ENCODE peak calls at places on chromosomes 11 and 22, in nine cellular contexts. One of them, this sample, is unnamed.

GRCh38 chr11:67111261-67111660 is 7.8 kb upstream of the KDM2A start:
- DNase-seq in Peyer's patch: no peak
- DNase-seq in mesendoderm: no peak
- DNase-seq in cardiac muscle cell: peak
- DNase-seq in CD4-positive, alpha-beta memory T cell: no peak
- DNase-seq in MM.1S: no peak
- DNase-seq in left ventricle myocardium inferior: no peak
- DNase-seq in adrenal gland: no peak
- DNase-seq in tibial artery: no peak
- DNase-seq in this sample: no peak

GRCh38 chr11:92495107-92495793 is 270.6 kb downstream of the FAT3 start:
- DNase-seq in left ventricle myocardium inferior: no peak
- DNase-seq in adrenal gland: no peak
- DNase-seq in MM.1S: no peak
- DNase-seq in mesendoderm: no peak
- DNase-seq in Peyer's patch: no peak
- DNase-seq in tibial artery: no peak
- DNase-seq in cardiac muscle cell: no peak
- DNase-seq in CD4-positive, alpha-beta memory T cell: no peak
- DNase-seq in this sample: no peak

GRCh38 chr11:27084407-27084985 is 43.9 kb downstream of the BBOX1 start:
- DNase-seq in adrenal gland: no peak
- DNase-seq in CD4-positive, alpha-beta memory T cell: no peak
- DNase-seq in tibial artery: no peak
- DNase-seq in left ventricle myocardium inferior: no peak
- DNase-seq in mesendoderm: no peak
- DNase-seq in Peyer's patch: no peak
- DNase-seq in MM.1S: no peak
- DNase-seq in cardiac muscle cell: no peak
- DNase-seq in this sample: no peak

GRCh38 chr11:47508595-47509555 is 44.1 kb downstream of the CELF1 start:
- DNase-seq in adrenal gland: no peak
- DNase-seq in mesendoderm: peak
- DNase-seq in MM.1S: no peak
- DNase-seq in left ventricle myocardium inferior: no peak
- DNase-seq in cardiac muscle cell: no peak
- DNase-seq in Peyer's patch: no peak
- DNase-seq in tibial artery: no peak
- DNase-seq in CD4-positive, alpha-beta memory T cell: peak
- DNase-seq in this sample: no peak

GRCh38 chr11:72037554-72038311 is 39.0 kb downstream of the IL18BP start:
- DNase-seq in adrenal gland: no peak
- DNase-seq in CD4-positive, alpha-beta memory T cell: no peak
- DNase-seq in Peyer's patch: no peak
- DNase-seq in MM.1S: no peak
- DNase-seq in left ventricle myocardium inferior: peak
- DNase-seq in tibial artery: no peak
- DNase-seq in mesendoderm: no peak
- DNase-seq in cardiac muscle cell: no peak
- DNase-seq in this sample: peak

GRCh38 chr11:124725719-124726105 is 14.0 kb upstream of the NRGN start:
- DNase-seq in adrenal gland: no peak
- DNase-seq in left ventricle myocardium inferior: no peak
- DNase-seq in Peyer's patch: no peak
- DNase-seq in tibial artery: no peak
- DNase-seq in CD4-positive, alpha-beta memory T cell: no peak
- DNase-seq in mesendoderm: no peak
- DNase-seq in cardiac muscle cell: peak
- DNase-seq in MM.1S: no peak
- DNase-seq in this sample: no peak

GRCh38 chr11:11279956-11280689 is 72.9 kb downstream of the CSNK2A3 start:
- DNase-seq in mesendoderm: peak
- DNase-seq in Peyer's patch: no peak
- DNase-seq in MM.1S: peak
- DNase-seq in left ventricle myocardium inferior: no peak
- DNase-seq in cardiac muscle cell: no peak
- DNase-seq in tibial artery: no peak
- DNase-seq in CD4-positive, alpha-beta memory T cell: no peak
- DNase-seq in adrenal gland: no peak
- DNase-seq in this sample: no peak

GRCh38 chr11:119852741-119853140 is 123.7 kb upstream of the NECTIN1 start:
- DNase-seq in CD4-positive, alpha-beta memory T cell: no peak
- DNase-seq in Peyer's patch: no peak
- DNase-seq in tibial artery: no peak
- DNase-seq in cardiac muscle cell: no peak
- DNase-seq in MM.1S: no peak
- DNase-seq in left ventricle myocardium inferior: no peak
- DNase-seq in adrenal gland: no peak
- DNase-seq in mesendoderm: no peak
- DNase-seq in this sample: no peak

GRCh38 chr11:45885274-45885920 is at the start of gene MAPK8IP1:
- DNase-seq in cardiac muscle cell: peak
- DNase-seq in tibial artery: no peak
- DNase-seq in MM.1S: peak
- DNase-seq in adrenal gland: peak
- DNase-seq in Peyer's patch: peak
- DNase-seq in mesendoderm: peak
- DNase-seq in left ventricle myocardium inferior: peak
- DNase-seq in CD4-positive, alpha-beta memory T cell: peak
- DNase-seq in this sample: peak

GRCh38 chr11:206516-207212 is 535 bp downstream of the BET1L start:
- DNase-seq in Peyer's patch: peak
- DNase-seq in CD4-positive, alpha-beta memory T cell: peak
- DNase-seq in tibial artery: no peak
- DNase-seq in left ventricle myocardium inferior: no peak
- DNase-seq in mesendoderm: peak
- DNase-seq in cardiac muscle cell: no peak
- DNase-seq in MM.1S: no peak
- DNase-seq in adrenal gland: peak
- DNase-seq in this sample: no peak

GRCh38 chr11:61345170-61345610 is 12.2 kb downstream of the TKFC start:
- DNase-seq in tibial artery: no peak
- DNase-seq in adrenal gland: peak
- DNase-seq in mesendoderm: peak
- DNase-seq in left ventricle myocardium inferior: no peak
- DNase-seq in cardiac muscle cell: no peak
- DNase-seq in Peyer's patch: no peak
- DNase-seq in MM.1S: no peak
- DNase-seq in CD4-positive, alpha-beta memory T cell: no peak
- DNase-seq in this sample: no peak

GRCh38 chr11:32138902-32139301 is 48.0 kb downstream of the RCN1 start:
- DNase-seq in CD4-positive, alpha-beta memory T cell: no peak
- DNase-seq in Peyer's patch: no peak
- DNase-seq in mesendoderm: no peak
- DNase-seq in cardiac muscle cell: no peak
- DNase-seq in adrenal gland: no peak
- DNase-seq in MM.1S: no peak
- DNase-seq in left ventricle myocardium inferior: no peak
- DNase-seq in tibial artery: no peak
- DNase-seq in this sample: no peak

GRCh38 chr22:38921126-38921525 is 36.3 kb upstream of the APOBEC3A start:
- DNase-seq in adrenal gland: no peak
- DNase-seq in left ventricle myocardium inferior: peak
- DNase-seq in CD4-positive, alpha-beta memory T cell: no peak
- DNase-seq in cardiac muscle cell: no peak
- DNase-seq in tibial artery: no peak
- DNase-seq in Peyer's patch: no peak
- DNase-seq in MM.1S: no peak
- DNase-seq in mesendoderm: no peak
- DNase-seq in this sample: no peak

GRCh38 chr11:995752-996420 is 40.6 kb downstream of the MUC6 start:
- DNase-seq in cardiac muscle cell: peak
- DNase-seq in tibial artery: no peak
- DNase-seq in CD4-positive, alpha-beta memory T cell: no peak
- DNase-seq in left ventricle myocardium inferior: no peak
- DNase-seq in adrenal gland: no peak
- DNase-seq in mesendoderm: no peak
- DNase-seq in Peyer's patch: no peak
- DNase-seq in MM.1S: no peak
- DNase-seq in this sample: no peak

GRCh38 chr11:45162916-45163879 is 16.8 kb downstream of the PRDM11 start:
- DNase-seq in cardiac muscle cell: no peak
- DNase-seq in left ventricle myocardium inferior: no peak
- DNase-seq in MM.1S: no peak
- DNase-seq in CD4-positive, alpha-beta memory T cell: no peak
- DNase-seq in tibial artery: no peak
- DNase-seq in Peyer's patch: no peak
- DNase-seq in adrenal gland: no peak
- DNase-seq in mesendoderm: no peak
- DNase-seq in this sample: no peak

GRCh38 chr11:78171951-78172350 is 16.5 kb downstream of the KCTD21 start:
- DNase-seq in MM.1S: no peak
- DNase-seq in cardiac muscle cell: no peak
- DNase-seq in tibial artery: no peak
- DNase-seq in CD4-positive, alpha-beta memory T cell: no peak
- DNase-seq in Peyer's patch: no peak
- DNase-seq in mesendoderm: no peak
- DNase-seq in adrenal gland: no peak
- DNase-seq in left ventricle myocardium inferior: no peak
- DNase-seq in this sample: no peak

GRCh38 chr11:78170874-78171549 is 17.4 kb downstream of the KCTD21 start:
- DNase-seq in tibial artery: no peak
- DNase-seq in mesendoderm: no peak
- DNase-seq in cardiac muscle cell: no peak
- DNase-seq in CD4-positive, alpha-beta memory T cell: no peak
- DNase-seq in Peyer's patch: no peak
- DNase-seq in left ventricle myocardium inferior: no peak
- DNase-seq in adrenal gland: no peak
- DNase-seq in MM.1S: no peak
- DNase-seq in this sample: no peak

GRCh38 chr11:78166832-78167469 is 21.5 kb downstream of the KCTD21 start:
- DNase-seq in Peyer's patch: no peak
- DNase-seq in cardiac muscle cell: peak
- DNase-seq in CD4-positive, alpha-beta memory T cell: no peak
- DNase-seq in left ventricle myocardium inferior: no peak
- DNase-seq in adrenal gland: no peak
- DNase-seq in MM.1S: no peak
- DNase-seq in mesendoderm: no peak
- DNase-seq in tibial artery: no peak
- DNase-seq in this sample: no peak

GRCh38 chr11:78170413-78170812 is 18.0 kb downstream of the KCTD21 start:
- DNase-seq in mesendoderm: no peak
- DNase-seq in Peyer's patch: no peak
- DNase-seq in cardiac muscle cell: no peak
- DNase-seq in CD4-positive, alpha-beta memory T cell: no peak
- DNase-seq in left ventricle myocardium inferior: no peak
- DNase-seq in adrenal gland: no peak
- DNase-seq in tibial artery: no peak
- DNase-seq in MM.1S: no peak
- DNase-seq in this sample: no peak

GRCh38 chr11:78168539-78169477 is 19.6 kb downstream of the KCTD21 start:
- DNase-seq in adrenal gland: peak
- DNase-seq in mesendoderm: peak
- DNase-seq in left ventricle myocardium inferior: peak
- DNase-seq in tibial artery: peak
- DNase-seq in Peyer's patch: no peak
- DNase-seq in CD4-positive, alpha-beta memory T cell: no peak
- DNase-seq in MM.1S: no peak
- DNase-seq in cardiac muscle cell: peak
- DNase-seq in this sample: no peak
- H3K27ac ChIP-seq in adrenal gland: peak
- H3K27ac ChIP-seq in mesendoderm: no peak
- H3K27ac ChIP-seq in left ventricle myocardium inferior: peak
- H3K27ac ChIP-seq in tibial artery: peak
- H3K27ac ChIP-seq in Peyer's patch: peak
- H3K27ac ChIP-seq in CD4-positive, alpha-beta memory T cell: no peak
- H3K27ac ChIP-seq in MM.1S: no peak
- H3K27ac ChIP-seq in cardiac muscle cell: peak
- H3K27ac ChIP-seq in this sample: no peak

GRCh38 chr22:50473088-50473487 is 1.7 kb downstream of the SBF1 start:
- DNase-seq in Peyer's patch: peak
- DNase-seq in MM.1S: peak
- DNase-seq in tibial artery: no peak
- DNase-seq in CD4-positive, alpha-beta memory T cell: peak
- DNase-seq in adrenal gland: no peak
- DNase-seq in cardiac muscle cell: no peak
- DNase-seq in mesendoderm: peak
- DNase-seq in left ventricle myocardium inferior: no peak
- DNase-seq in this sample: peak
- H3K4me3 ChIP-seq in Peyer's patch: no peak
- H3K4me3 ChIP-seq in MM.1S: peak
- H3K4me3 ChIP-seq in tibial artery: peak
- H3K4me3 ChIP-seq in CD4-positive, alpha-beta memory T cell: peak
- H3K4me3 ChIP-seq in adrenal gland: no peak
- H3K4me3 ChIP-seq in cardiac muscle cell: no peak
- H3K4me3 ChIP-seq in mesendoderm: no peak
- H3K4me3 ChIP-seq in left ventricle myocardium inferior: peak
- H3K4me3 ChIP-seq in this sample: peak

GRCh38 chr11:134120143-134120850 is 51.4 kb downstream of the JAM3 start:
- DNase-seq in CD4-positive, alpha-beta memory T cell: no peak
- DNase-seq in tibial artery: peak
- DNase-seq in MM.1S: no peak
- DNase-seq in adrenal gland: peak
- DNase-seq in left ventricle myocardium inferior: peak
- DNase-seq in Peyer's patch: no peak
- DNase-seq in cardiac muscle cell: peak
- DNase-seq in mesendoderm: no peak
- DNase-seq in this sample: no peak
- H3K27ac ChIP-seq in CD4-positive, alpha-beta memory T cell: no peak
- H3K27ac ChIP-seq in tibial artery: peak
- H3K27ac ChIP-seq in MM.1S: no peak
- H3K27ac ChIP-seq in adrenal gland: peak
- H3K27ac ChIP-seq in left ventricle myocardium inferior: peak
- H3K27ac ChIP-seq in Peyer's patch: peak
- H3K27ac ChIP-seq in cardiac muscle cell: peak
- H3K27ac ChIP-seq in mesendoderm: no peak
- H3K27ac ChIP-seq in this sample: no peak

GRCh38 chr11:7672960-7673723 is at the start of gene CYB5R2:
- DNase-seq in mesendoderm: peak
- DNase-seq in Peyer's patch: peak
- DNase-seq in MM.1S: no peak
- DNase-seq in adrenal gland: peak
- DNase-seq in CD4-positive, alpha-beta memory T cell: no peak
- DNase-seq in tibial artery: peak
- DNase-seq in left ventricle myocardium inferior: peak
- DNase-seq in cardiac muscle cell: peak
- DNase-seq in this sample: no peak

GRCh38 chr11:7670631-7671030 is 2.7 kb downstream of the CYB5R2 start:
- DNase-seq in CD4-positive, alpha-beta memory T cell: no peak
- DNase-seq in cardiac muscle cell: no peak
- DNase-seq in left ventricle myocardium inferior: no peak
- DNase-seq in MM.1S: no peak
- DNase-seq in mesendoderm: no peak
- DNase-seq in tibial artery: no peak
- DNase-seq in adrenal gland: no peak
- DNase-seq in Peyer's patch: no peak
- DNase-seq in this sample: no peak

GRCh38 chr11:7672276-7672959 is 882 bp downstream of the CYB5R2 start:
- DNase-seq in CD4-positive, alpha-beta memory T cell: no peak
- DNase-seq in MM.1S: no peak
- DNase-seq in mesendoderm: no peak
- DNase-seq in cardiac muscle cell: no peak
- DNase-seq in adrenal gland: no peak
- DNase-seq in tibial artery: no peak
- DNase-seq in Peyer's patch: peak
- DNase-seq in left ventricle myocardium inferior: no peak
- DNase-seq in this sample: no peak

GRCh38 chr11:7671347-7671746 is 2.0 kb downstream of the CYB5R2 start:
- DNase-seq in adrenal gland: no peak
- DNase-seq in Peyer's patch: no peak
- DNase-seq in tibial artery: no peak
- DNase-seq in MM.1S: no peak
- DNase-seq in cardiac muscle cell: no peak
- DNase-seq in left ventricle myocardium inferior: no peak
- DNase-seq in CD4-positive, alpha-beta memory T cell: no peak
- DNase-seq in mesendoderm: no peak
- DNase-seq in this sample: no peak

GRCh38 chr11:7671807-7672206 is 1.5 kb downstream of the CYB5R2 start:
- DNase-seq in Peyer's patch: no peak
- DNase-seq in tibial artery: no peak
- DNase-seq in adrenal gland: no peak
- DNase-seq in mesendoderm: no peak
- DNase-seq in MM.1S: peak
- DNase-seq in left ventricle myocardium inferior: no peak
- DNase-seq in cardiac muscle cell: no peak
- DNase-seq in CD4-positive, alpha-beta memory T cell: no peak
- DNase-seq in this sample: no peak
- H3K4me3 ChIP-seq in Peyer's patch: no peak
- H3K4me3 ChIP-seq in tibial artery: no peak
- H3K4me3 ChIP-seq in adrenal gland: no peak
- H3K4me3 ChIP-seq in mesendoderm: no peak
- H3K4me3 ChIP-seq in MM.1S: no peak
- H3K4me3 ChIP-seq in left ventricle myocardium inferior: no peak
- H3K4me3 ChIP-seq in cardiac muscle cell: no peak
- H3K4me3 ChIP-seq in CD4-positive, alpha-beta memory T cell: no peak
- H3K4me3 ChIP-seq in this sample: no peak